ENCODE peak calls at places on chromosomes 6 and 20, in seven cellular contexts. One of them, this sample, is unnamed.

GRCh38 chr6:35073766-35074471 is 67.2 kb downstream of the TCP11 start:
- DNase-seq in PC-9: no peak
- DNase-seq in lung: no peak
- DNase-seq in lower lobe of right lung: peak
- DNase-seq in AG04450: no peak
- DNase-seq in brain microvascular endothelial cell: no peak
- DNase-seq in astrocyte: no peak
- DNase-seq in this sample: no peak

GRCh38 chr6:85726206-85726605 is 83.5 kb upstream of the SYNCRIP start:
- DNase-seq in PC-9: no peak
- DNase-seq in lung: no peak
- DNase-seq in lower lobe of right lung: no peak
- DNase-seq in AG04450: no peak
- DNase-seq in brain microvascular endothelial cell: no peak
- DNase-seq in astrocyte: no peak
- DNase-seq in this sample: no peak

GRCh38 chr20:8267009-8267408 is 134.9 kb downstream of the PLCB1 start:
- DNase-seq in PC-9: no peak
- DNase-seq in lung: no peak
- DNase-seq in lower lobe of right lung: no peak
- DNase-seq in AG04450: no peak
- DNase-seq in brain microvascular endothelial cell: no peak
- DNase-seq in astrocyte: no peak
- DNase-seq in this sample: no peak

GRCh38 chr6:32867559-32868256 is 13.7 kb downstream of the PSMB9 start:
- DNase-seq in PC-9: no peak
- DNase-seq in lung: no peak
- DNase-seq in lower lobe of right lung: no peak
- DNase-seq in AG04450: no peak
- DNase-seq in brain microvascular endothelial cell: no peak
- DNase-seq in astrocyte: no peak
- DNase-seq in this sample: no peak

GRCh38 chr6:120671519-120671918 is 662.8 kb downstream of the TBC1D32 start:
- DNase-seq in PC-9: no peak
- DNase-seq in lung: no peak
- DNase-seq in lower lobe of right lung: no peak
- DNase-seq in AG04450: no peak
- DNase-seq in brain microvascular endothelial cell: no peak
- DNase-seq in astrocyte: no peak
- DNase-seq in this sample: no peak

GRCh38 chr6:12943549-12943948 is 227.0 kb downstream of the PHACTR1 start:
- DNase-seq in PC-9: no peak
- DNase-seq in lung: no peak
- DNase-seq in lower lobe of right lung: no peak
- DNase-seq in AG04450: no peak
- DNase-seq in brain microvascular endothelial cell: no peak
- DNase-seq in astrocyte: no peak
- DNase-seq in this sample: no peak

GRCh38 chr6:84606860-84607259 is 157.5 kb downstream of the TBX18 start:
- DNase-seq in PC-9: no peak
- DNase-seq in lung: no peak
- DNase-seq in lower lobe of right lung: no peak
- DNase-seq in AG04450: no peak
- DNase-seq in brain microvascular endothelial cell: no peak
- DNase-seq in astrocyte: no peak
- DNase-seq in this sample: no peak

GRCh38 chr6:163324928-163325784 is 89.4 kb upstream of the QKI start:
- DNase-seq in PC-9: peak
- DNase-seq in lung: no peak
- DNase-seq in lower lobe of right lung: peak
- DNase-seq in AG04450: no peak
- DNase-seq in brain microvascular endothelial cell: peak
- DNase-seq in astrocyte: peak
- DNase-seq in this sample: no peak

GRCh38 chr6:14622135-14622534 is 504.6 kb downstream of the CD83 start:
- DNase-seq in PC-9: no peak
- DNase-seq in lung: no peak
- DNase-seq in lower lobe of right lung: no peak
- DNase-seq in AG04450: no peak
- DNase-seq in brain microvascular endothelial cell: no peak
- DNase-seq in astrocyte: no peak
- DNase-seq in this sample: no peak

GRCh38 chr6:37807656-37808055 is 11.9 kb upstream of the ZFAND3 start:
- DNase-seq in PC-9: no peak
- DNase-seq in lung: no peak
- DNase-seq in lower lobe of right lung: no peak
- DNase-seq in AG04450: no peak
- DNase-seq in brain microvascular endothelial cell: no peak
- DNase-seq in astrocyte: no peak
- DNase-seq in this sample: no peak

GRCh38 chr20:56429496-56429895 is 17.4 kb downstream of the CASS4 start:
- DNase-seq in PC-9: no peak
- DNase-seq in lung: no peak
- DNase-seq in lower lobe of right lung: no peak
- DNase-seq in AG04450: no peak
- DNase-seq in brain microvascular endothelial cell: peak
- DNase-seq in astrocyte: peak
- DNase-seq in this sample: no peak

DNA sequence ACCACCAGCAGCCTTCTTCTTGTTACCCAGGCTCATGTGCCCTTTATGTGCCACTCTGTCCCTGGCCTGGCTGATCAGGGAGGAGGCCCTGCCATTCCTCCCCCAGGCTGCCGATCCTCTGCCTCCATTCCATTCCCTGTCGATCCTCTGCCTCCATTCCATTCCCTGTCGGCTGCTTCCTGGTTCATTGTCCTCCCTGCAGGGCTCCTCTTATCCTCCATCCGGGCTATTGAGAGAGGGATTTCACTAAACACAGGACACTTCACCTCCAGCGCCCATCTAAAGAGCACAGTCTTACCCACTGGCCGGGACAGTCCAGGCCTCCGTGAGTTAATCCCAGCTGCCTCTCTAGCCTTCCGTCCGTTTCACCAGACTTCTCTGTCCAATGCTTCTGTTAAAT is 7.7 kb upstream of the TTLL2 start:
- DNase-seq in PC-9: no peak
- DNase-seq in lung: no peak
- DNase-seq in lower lobe of right lung: no peak
- DNase-seq in AG04450: no peak
- DNase-seq in brain microvascular endothelial cell: no peak
- DNase-seq in astrocyte: no peak
- DNase-seq in this sample: no peak
- H3K27ac ChIP-seq in PC-9: no peak
- H3K27ac ChIP-seq in lung: no peak
- H3K27ac ChIP-seq in lower lobe of right lung: no peak
- H3K27ac ChIP-seq in AG04450: no peak
- H3K27ac ChIP-seq in brain microvascular endothelial cell: no peak
- H3K27ac ChIP-seq in astrocyte: no peak
- H3K27ac ChIP-seq in this sample: no peak

GRCh38 chr6:125868252-125868651 is 77.5 kb downstream of the NCOA7 start:
- DNase-seq in PC-9: no peak
- DNase-seq in lung: no peak
- DNase-seq in lower lobe of right lung: no peak
- DNase-seq in AG04450: no peak
- DNase-seq in brain microvascular endothelial cell: no peak
- DNase-seq in astrocyte: no peak
- DNase-seq in this sample: peak
- H3K27ac ChIP-seq in PC-9: peak
- H3K27ac ChIP-seq in lung: no peak
- H3K27ac ChIP-seq in lower lobe of right lung: no peak
- H3K27ac ChIP-seq in AG04450: no peak
- H3K27ac ChIP-seq in brain microvascular endothelial cell: no peak
- H3K27ac ChIP-seq in astrocyte: no peak
- H3K27ac ChIP-seq in this sample: peak

GRCh38 chr6:31734703-31735500 is 1.4 kb downstream of the CLIC1 start:
- DNase-seq in PC-9: peak
- DNase-seq in lung: peak
- DNase-seq in lower lobe of right lung: peak
- DNase-seq in AG04450: no peak
- DNase-seq in brain microvascular endothelial cell: peak
- DNase-seq in astrocyte: peak
- DNase-seq in this sample: no peak

GRCh38 chr6:31734247-31734702 is 2.1 kb downstream of the CLIC1 start:
- DNase-seq in PC-9: no peak
- DNase-seq in lung: no peak
- DNase-seq in lower lobe of right lung: no peak
- DNase-seq in AG04450: no peak
- DNase-seq in brain microvascular endothelial cell: no peak
- DNase-seq in astrocyte: no peak
- DNase-seq in this sample: no peak

GRCh38 chr6:31732029-31732428 is 2.9 kb upstream of the DDAH2 start:
- DNase-seq in PC-9: no peak
- DNase-seq in lung: no peak
- DNase-seq in lower lobe of right lung: no peak
- DNase-seq in AG04450: no peak
- DNase-seq in brain microvascular endothelial cell: no peak
- DNase-seq in astrocyte: no peak
- DNase-seq in this sample: no peak

GRCh38 chr6:31736026-31736767 is at the start of gene CLIC1:
- DNase-seq in PC-9: peak
- DNase-seq in lung: peak
- DNase-seq in lower lobe of right lung: peak
- DNase-seq in AG04450: no peak
- DNase-seq in brain microvascular endothelial cell: peak
- DNase-seq in astrocyte: peak
- DNase-seq in this sample: no peak

GRCh38 chr6:31733734-31734133 is 2.6 kb downstream of the CLIC1 start:
- DNase-seq in PC-9: no peak
- DNase-seq in lung: no peak
- DNase-seq in lower lobe of right lung: no peak
- DNase-seq in AG04450: no peak
- DNase-seq in brain microvascular endothelial cell: no peak
- DNase-seq in astrocyte: no peak
- DNase-seq in this sample: no peak
- H3K27ac ChIP-seq in PC-9: no peak
- H3K27ac ChIP-seq in lung: no peak
- H3K27ac ChIP-seq in lower lobe of right lung: peak
- H3K27ac ChIP-seq in AG04450: no peak
- H3K27ac ChIP-seq in brain microvascular endothelial cell: no peak
- H3K27ac ChIP-seq in astrocyte: peak
- H3K27ac ChIP-seq in this sample: peak

DNA sequence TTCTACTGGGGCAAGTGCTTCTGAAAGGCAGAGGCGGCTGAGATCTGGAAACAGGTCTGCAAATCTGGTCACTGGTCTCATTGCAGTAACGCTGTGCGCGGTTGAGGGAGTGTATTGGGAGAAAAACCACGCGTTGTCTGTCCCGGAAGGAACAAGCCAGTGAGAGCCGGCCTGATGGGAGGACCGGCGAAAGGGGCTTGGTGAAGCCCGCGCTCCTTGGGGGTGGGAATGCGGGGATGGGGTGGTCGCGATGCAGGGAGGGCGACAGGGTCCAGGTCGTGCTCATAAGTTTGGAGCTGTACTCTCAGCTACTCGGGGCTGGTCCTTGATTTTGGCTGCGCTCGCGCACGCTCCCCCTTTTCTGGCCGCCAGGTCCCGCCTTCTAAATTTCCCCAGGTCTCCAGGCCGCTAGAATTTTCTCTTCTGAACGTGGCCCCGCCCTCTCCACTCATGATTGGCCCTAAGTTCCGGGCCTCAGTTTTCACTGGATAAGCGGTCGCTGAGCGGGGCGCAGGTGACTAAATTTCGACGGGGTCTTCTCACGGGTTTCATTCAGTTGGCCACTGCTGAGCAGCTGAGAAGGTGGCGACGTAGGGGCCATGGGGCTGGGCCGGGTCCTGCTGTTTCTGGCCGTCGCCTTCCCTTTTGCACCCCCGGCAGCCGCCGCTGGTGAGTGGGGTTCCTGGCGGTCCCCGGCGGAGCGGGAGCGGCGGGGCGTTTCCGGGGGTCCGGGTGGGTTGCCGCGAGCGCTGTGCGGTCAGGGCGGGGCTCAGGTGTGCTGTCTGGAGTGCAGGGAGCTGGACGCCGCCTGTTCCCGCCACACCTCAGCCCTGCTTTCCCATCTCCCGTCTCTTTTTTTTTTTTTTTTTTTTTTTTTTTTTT is at the start of gene MICB:
- DNase-seq in PC-9: peak
- DNase-seq in lung: peak
- DNase-seq in lower lobe of right lung: peak
- DNase-seq in AG04450: no peak
- DNase-seq in brain microvascular endothelial cell: peak
- DNase-seq in astrocyte: peak
- DNase-seq in this sample: no peak
- H3K27ac ChIP-seq in PC-9: peak
- H3K27ac ChIP-seq in lung: no peak
- H3K27ac ChIP-seq in lower lobe of right lung: peak
- H3K27ac ChIP-seq in AG04450: peak
- H3K27ac ChIP-seq in brain microvascular endothelial cell: peak
- H3K27ac ChIP-seq in astrocyte: no peak
- H3K27ac ChIP-seq in this sample: peak

GRCh38 chr6:41705329-41705995 is 29.9 kb downstream of the TFEB start:
- DNase-seq in PC-9: no peak
- DNase-seq in lung: no peak
- DNase-seq in lower lobe of right lung: no peak
- DNase-seq in AG04450: no peak
- DNase-seq in brain microvascular endothelial cell: no peak
- DNase-seq in astrocyte: no peak
- DNase-seq in this sample: no peak
- H3K27ac ChIP-seq in PC-9: no peak
- H3K27ac ChIP-seq in lung: peak
- H3K27ac ChIP-seq in lower lobe of right lung: peak
- H3K27ac ChIP-seq in AG04450: peak
- H3K27ac ChIP-seq in brain microvascular endothelial cell: no peak
- H3K27ac ChIP-seq in astrocyte: no peak
- H3K27ac ChIP-seq in this sample: peak

GRCh38 chr6:25168637-25169036 is 110.5 kb upstream of the CARMIL1 start:
- DNase-seq in PC-9: no peak
- DNase-seq in lung: no peak
- DNase-seq in lower lobe of right lung: no peak
- DNase-seq in AG04450: no peak
- DNase-seq in brain microvascular endothelial cell: no peak
- DNase-seq in astrocyte: no peak
- DNase-seq in this sample: no peak

GRCh38 chr6:25170640-25171039 is 108.5 kb upstream of the CARMIL1 start:
- DNase-seq in PC-9: no peak
- DNase-seq in lung: no peak
- DNase-seq in lower lobe of right lung: no peak
- DNase-seq in AG04450: no peak
- DNase-seq in brain microvascular endothelial cell: no peak
- DNase-seq in astrocyte: no peak
- DNase-seq in this sample: no peak

GRCh38 chr6:25171301-25171700 is 107.9 kb upstream of the CARMIL1 start:
- DNase-seq in PC-9: no peak
- DNase-seq in lung: no peak
- DNase-seq in lower lobe of right lung: no peak
- DNase-seq in AG04450: no peak
- DNase-seq in brain microvascular endothelial cell: no peak
- DNase-seq in astrocyte: no peak
- DNase-seq in this sample: peak

GRCh38 chr6:25166955-25167753 is 112.0 kb upstream of the CARMIL1 start:
- DNase-seq in PC-9: no peak
- DNase-seq in lung: no peak
- DNase-seq in lower lobe of right lung: no peak
- DNase-seq in AG04450: no peak
- DNase-seq in brain microvascular endothelial cell: no peak
- DNase-seq in astrocyte: no peak
- DNase-seq in this sample: no peak

GRCh38 chr6:25169551-25170335 is 109.4 kb upstream of the CARMIL1 start:
- DNase-seq in PC-9: no peak
- DNase-seq in lung: no peak
- DNase-seq in lower lobe of right lung: no peak
- DNase-seq in AG04450: no peak
- DNase-seq in brain microvascular endothelial cell: no peak
- DNase-seq in astrocyte: peak
- DNase-seq in this sample: no peak
- H3K27ac ChIP-seq in PC-9: no peak
- H3K27ac ChIP-seq in lung: no peak
- H3K27ac ChIP-seq in lower lobe of right lung: no peak
- H3K27ac ChIP-seq in AG04450: peak
- H3K27ac ChIP-seq in brain microvascular endothelial cell: peak
- H3K27ac ChIP-seq in astrocyte: peak
- H3K27ac ChIP-seq in this sample: no peak

GRCh38 chr20:46953596-46953995 is 59.0 kb downstream of the EYA2 start:
- DNase-seq in PC-9: no peak
- DNase-seq in lung: no peak
- DNase-seq in lower lobe of right lung: no peak
- DNase-seq in AG04450: no peak
- DNase-seq in brain microvascular endothelial cell: no peak
- DNase-seq in astrocyte: no peak
- DNase-seq in this sample: no peak
- H3K27ac ChIP-seq in PC-9: peak
- H3K27ac ChIP-seq in lung: no peak
- H3K27ac ChIP-seq in lower lobe of right lung: no peak
- H3K27ac ChIP-seq in AG04450: peak
- H3K27ac ChIP-seq in brain microvascular endothelial cell: peak
- H3K27ac ChIP-seq in astrocyte: peak
- H3K27ac ChIP-seq in this sample: peak

This sample was measured in epithelial cell of prostate.